ENCODE peak calls at places on chromosomes 3 and 15, in eight cellular contexts. S is pons; N is GM03348; B is COR-L47; R is caudate nucleus; L is AG08396; Y is activated naive CD4-positive, alpha-beta T cell treated with Interleukin-2 at 50 U/mL for 16 hours; D is glutamatergic neuron. M is an unnamed sample.

GRCh38 chr15:32730677-32731654 is 13.2 kb downstream of the GREM1 start:
- DNase-seq in S (no peak), N (peak; percentile 55), B (no peak), R (no peak), L (peak; percentile 41), Y (no peak), D (peak; percentile 32), M (no peak)

GRCh38 chr15:60093273-60094067 is 89.4 kb downstream of the FOXB1 start:
- DNase-seq in S (no peak), N (no peak), B (peak; percentile 14), R (no peak), L (no peak), Y (no peak), D (no peak), M (no peak)

GRCh38 chr3:137171834-137172603 is 214.2 kb downstream of the IL20RB start:
- DNase-seq in S (no peak), N (no peak), B (no peak), R (no peak), L (no peak), Y (no peak), D (no peak), M (no peak)

GRCh38 chr15:25862469-25863066 is 559 bp downstream of the ATP10A start:
- DNase-seq in S (no peak), N (peak; percentile 46), B (no peak), R (no peak), L (peak; percentile 45), Y (peak; percentile 53), D (no peak), M (no peak)

GRCh38 chr15:70208332-70208731 is 110.6 kb upstream of the TLE3 start:
- DNase-seq in S (no peak), N (no peak), B (no peak), R (no peak), L (no peak), Y (no peak), D (no peak), M (no peak)

GRCh38 chr15:89888214-89888804 is 5.5 kb downstream of the AP3S2 start:
- DNase-seq in S (no peak), N (peak; percentile 76), B (peak; percentile 11), R (no peak), L (peak; percentile 54), Y (no peak), D (no peak), M (peak; percentile 38)

GRCh38 chr3:126277629-126278378 is 79.4 kb downstream of the KLF15 start:
- DNase-seq in S (peak; percentile 26), N (no peak), B (no peak), R (no peak), L (no peak), Y (no peak), D (no peak), M (no peak)

GRCh38 chr3:31066999-31067398 is 172.5 kb upstream of the GADL1 start:
- DNase-seq in S (no peak), N (peak; percentile 72), B (no peak), R (no peak), L (peak; percentile 66), Y (no peak), D (no peak), M (peak; percentile 44)

GRCh38 chr3:41940393-41940792 is 21.5 kb downstream of the ULK4 start:
- DNase-seq in S (no peak), N (no peak), B (no peak), R (no peak), L (no peak), Y (no peak), D (no peak), M (no peak)

GRCh38 chr3:197792019-197792647 is 1.1 kb downstream of the LRCH3 start:
- DNase-seq in S (peak; percentile 28), N (no peak), B (no peak), R (no peak), L (no peak), Y (peak; percentile 44), D (no peak), M (peak; percentile 30)

GRCh38 chr3:191235331-191236314 is 36.6 kb downstream of the OSTN start:
- DNase-seq in S (no peak), N (peak; percentile 52), B (no peak), R (no peak), L (peak; percentile 26), Y (no peak), D (no peak), M (no peak)

GRCh38 chr3:123632161-123632655 is 47.4 kb upstream of the HACD2 start:
- DNase-seq in S (no peak), N (peak; percentile 65), B (no peak), R (no peak), L (peak; percentile 33), Y (no peak), D (no peak), M (no peak)

GRCh38 chr3:52190294-52190841 is 7.6 kb upstream of the ALAS1 start:
- DNase-seq in S (peak; percentile 57), N (peak; percentile 85), B (no peak), R (peak; percentile 52), L (no peak), Y (no peak), D (no peak), M (no peak)

GRCh38 chr3:107193114-107193513 is 184.1 kb upstream of the CCDC54 start:
- DNase-seq in S (no peak), N (no peak), B (no peak), R (no peak), L (no peak), Y (no peak), D (no peak), M (no peak)

GRCh38 chr3:67593761-67594234 is 60.6 kb downstream of the SUCLG2 start:
- DNase-seq in S (no peak), N (peak; percentile 11), B (no peak), R (no peak), L (no peak), Y (no peak), D (no peak), M (no peak)

GRCh38 chr3:111035316-111035715 is 36.3 kb upstream of the NECTIN3 start:
- DNase-seq in S (no peak), N (no peak), B (no peak), R (no peak), L (no peak), Y (no peak), D (no peak), M (no peak)

GRCh38 chr3:147361671-147362420 is 44.5 kb downstream of the ZIC4 start:
- DNase-seq in S (no peak), N (peak; percentile 42), B (peak; percentile 78), R (no peak), L (peak; percentile 33), Y (peak; percentile 8), D (peak; percentile 86), M (no peak)

GRCh38 chr3:13951184-13951583 is 71.3 kb upstream of the WNT7A start:
- DNase-seq in S (no peak), N (no peak), B (no peak), R (no peak), L (no peak), Y (no peak), D (no peak), M (no peak)

GRCh38 chr15:79067969-79068368 is 22.6 kb downstream of the RASGRF1 start:
- DNase-seq in S (no peak), N (no peak), B (no peak), R (no peak), L (no peak), Y (no peak), D (no peak), M (no peak)

GRCh38 chr3:47573190-47574172 is 5.2 kb downstream of the CSPG5 start:
- DNase-seq in S (peak; percentile 47), N (no peak), B (no peak), R (peak; percentile 50), L (no peak), Y (no peak), D (no peak), M (no peak)

GRCh38 chr3:133282239-133282638 is 117.6 kb upstream of the BFSP2 start:
- DNase-seq in S (no peak), N (peak; percentile 29), B (no peak), R (no peak), L (peak; percentile 24), Y (no peak), D (no peak), M (no peak)

GRCh38 chr15:92327033-92327432 is 66.6 kb upstream of the ST8SIA2 start:
- DNase-seq in S (no peak), N (no peak), B (no peak), R (peak; percentile 39), L (no peak), Y (no peak), D (no peak), M (no peak)

GRCh38 chr3:192933779-192934456 is 16.3 kb upstream of the MB21D2 start:
- DNase-seq in S (no peak), N (no peak), B (no peak), R (no peak), L (no peak), Y (no peak), D (no peak), M (no peak)

GRCh38 chr3:13570391-13571194 is 21.7 kb downstream of the FBLN2 start:
- DNase-seq in S (no peak), N (no peak), B (no peak), R (no peak), L (no peak), Y (no peak), D (no peak), M (no peak)

GRCh38 chr3:137988982-137989381 is 21.0 kb upstream of the CLDN18 start:
- DNase-seq in S (no peak), N (no peak), B (no peak), R (no peak), L (no peak), Y (no peak), D (no peak), M (no peak)

GRCh38 chr15:30985081-30985531 is 6.3 kb downstream of the MTMR10 start:
- DNase-seq in S (peak; percentile 82), N (peak; percentile 46), B (no peak), R (no peak), L (no peak), Y (no peak), D (no peak), M (peak; percentile 40)

GRCh38 chr15:33975023-33975565 is 6.8 kb downstream of the CHRM5 start:
- DNase-seq in S (no peak), N (peak; percentile 16), B (no peak), R (no peak), L (no peak), Y (no peak), D (no peak), M (no peak)

GRCh38 chr3:112633191-112633590 is 7.8 kb downstream of the CCDC80 start:
- DNase-seq in S (no peak), N (no peak), B (no peak), R (no peak), L (no peak), Y (no peak), D (no peak), M (no peak)

GRCh38 chr3:173078525-173078924 is 62.5 kb downstream of the SPATA16 start:
- DNase-seq in S (peak; percentile 90), N (no peak), B (no peak), R (no peak), L (no peak), Y (no peak), D (no peak), M (no peak)

GRCh38 chr3:56321892-56322291 is 146.4 kb downstream of the ERC2 start:
- DNase-seq in S (no peak), N (no peak), B (no peak), R (no peak), L (no peak), Y (no peak), D (no peak), M (no peak)

GRCh38 chr3:126781889-126782491 is 78.0 kb downstream of the CHCHD6 start:
- DNase-seq in S (peak; percentile 26), N (peak; percentile 90), B (no peak), R (no peak), L (peak; percentile 71), Y (no peak), D (no peak), M (peak; percentile 52)

GRCh38 chr15:75454471-75455418 is 3.3 kb upstream of the SIN3A start:
- DNase-seq in S (no peak), N (peak; percentile 76), B (peak; percentile 60), R (peak; percentile 88), L (peak; percentile 71), Y (peak; percentile 84), D (peak; percentile 78), M (no peak)

GRCh38 chr15:52789008-52789600 is 1.0 kb downstream of the ONECUT1 start:
- DNase-seq in S (no peak), N (no peak), B (no peak), R (no peak), L (no peak), Y (no peak), D (no peak), M (no peak)

GRCh38 chr3:57227930-57228733 is 603 bp downstream of the APPL1 start:
- DNase-seq in S (peak; percentile 68), N (peak; percentile 73), B (no peak), R (peak; percentile 36), L (peak; percentile 62), Y (peak; percentile 45), D (peak; percentile 65), M (peak; percentile 33)

M was measured in kidney glomerular epithelial cell.